ENCODE peak calls at places on chromosomes 12 and 14, in eight cellular contexts. L, A, X, T, C, N, W and S are unnamed samples.

GRCh38 chr14:93105362-93105761 is 10.4 kb downstream of the ITPK1 start:
- DNase-seq in C (peak; percentile 69), X (peak; percentile 77), L (no peak), T (peak; percentile 39), N (no peak), A (no peak), W (no peak), S (no peak)

GRCh38 chr12:8899835-8900234 is 14.5 kb upstream of the PHC1 start:
- DNase-seq in A (no peak), T (no peak), C (no peak), W (no peak), L (no peak), X (no peak), N (no peak), S (no peak)

GRCh38 chr14:61701946-61702345 is 6.6 kb downstream of the HIF1A start:
- DNase-seq in N (no peak), A (no peak), L (no peak), C (no peak), T (no peak), W (no peak), X (no peak), S (no peak)

GRCh38 chr14:91897121-91897701 is 29.9 kb upstream of the TC2N start:
- DNase-seq in L (peak; percentile 33), W (peak; percentile 34), T (peak; percentile 29), A (no peak), X (no peak), C (peak; percentile 12), N (no peak), S (no peak)

GRCh38 chr12:116765271-116765670 is 27.2 kb downstream of the RNFT2 start:
- DNase-seq in W (no peak), T (no peak), N (no peak), C (no peak), X (no peak), L (no peak), A (no peak), S (no peak)

GRCh38 chr14:25150934-25151790 is 101.2 kb upstream of the STXBP6 start:
- DNase-seq in A (peak; percentile 42), W (peak; percentile 77), X (no peak), N (no peak), T (peak; percentile 46), L (peak; percentile 82), C (peak; percentile 54), S (peak; percentile 52)

GRCh38 chr14:45679852-45680251 is 426.9 kb upstream of the MIS18BP1 start:
- DNase-seq in C (peak; percentile 90), L (no peak), N (no peak), T (peak; percentile 88), A (no peak), W (peak; percentile 88), X (no peak), S (no peak)

GRCh38 chr14:25463475-25463874 is 413.5 kb upstream of the STXBP6 start:
- DNase-seq in C (no peak), T (no peak), N (no peak), A (no peak), L (no peak), X (no peak), W (no peak), S (no peak)

GRCh38 chr12:54759751-54760150 is 94.6 kb upstream of the MUCL1 start:
- DNase-seq in T (no peak), X (no peak), W (peak; percentile 41), N (no peak), A (peak; percentile 66), L (peak; percentile 87), C (peak; percentile 51), S (peak; percentile 16)

GRCh38 chr12:15778126-15778525 is 11.1 kb downstream of the EPS8 start:
- DNase-seq in X (no peak), T (no peak), A (no peak), C (peak; percentile 21), L (no peak), W (peak; percentile 34), N (no peak), S (no peak)

GRCh38 chr14:82766128-82766527 is 1232.5 kb upstream of the SEL1L start:
- DNase-seq in N (no peak), C (no peak), L (no peak), X (no peak), A (no peak), T (no peak), W (no peak), S (no peak)

GRCh38 chr12:113766880-113767878 is 198.9 kb downstream of the RBM19 start:
- DNase-seq in W (peak; percentile 83), N (peak; percentile 41), T (peak; percentile 49), C (peak; percentile 65), A (no peak), X (no peak), L (peak; percentile 25), S (no peak)

GRCh38 chr12:54495327-54495726 is 2.2 kb upstream of the NCKAP1L start:
- DNase-seq in C (no peak), A (no peak), X (no peak), L (no peak), W (no peak), N (no peak), T (no peak), S (no peak)

GRCh38 chr12:106136263-106136662 is 2.5 kb downstream of the NUAK1 start:
- DNase-seq in N (peak; percentile 74), X (peak; percentile 92), A (peak; percentile 91), L (peak; percentile 97), T (peak; percentile 70), W (peak; percentile 81), C (peak; percentile 81), S (peak; percentile 75)

DNA sequence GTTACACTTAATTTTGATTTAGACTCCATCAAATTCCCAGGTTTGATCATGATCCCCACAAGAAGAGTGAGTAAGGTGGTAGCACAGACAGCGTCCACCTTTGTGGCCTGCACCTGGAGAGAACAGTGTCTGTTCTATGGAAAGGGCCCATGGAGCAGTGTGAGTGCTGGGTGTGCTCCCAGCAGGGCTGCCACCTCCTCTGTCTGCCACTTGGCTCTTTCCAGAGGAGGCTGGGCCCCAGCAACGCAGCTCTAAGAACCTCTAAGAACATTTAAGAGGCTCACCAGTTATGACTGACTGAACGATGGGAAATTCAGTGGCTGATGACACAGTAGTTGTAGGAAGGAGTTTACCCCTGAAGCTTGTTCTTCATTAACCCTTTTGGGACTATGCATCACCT is 17.3 kb downstream of the VDR start:
- DNase-seq in N (no peak), W (no peak), X (no peak), L (no peak), A (no peak), C (no peak), T (no peak), S (no peak)
- TF ChIP-seq CTCF in N (no peak), W (no peak), X (no peak), L (no peak), A (no peak), C (no peak), T (no peak), S (no peak)

DNA sequence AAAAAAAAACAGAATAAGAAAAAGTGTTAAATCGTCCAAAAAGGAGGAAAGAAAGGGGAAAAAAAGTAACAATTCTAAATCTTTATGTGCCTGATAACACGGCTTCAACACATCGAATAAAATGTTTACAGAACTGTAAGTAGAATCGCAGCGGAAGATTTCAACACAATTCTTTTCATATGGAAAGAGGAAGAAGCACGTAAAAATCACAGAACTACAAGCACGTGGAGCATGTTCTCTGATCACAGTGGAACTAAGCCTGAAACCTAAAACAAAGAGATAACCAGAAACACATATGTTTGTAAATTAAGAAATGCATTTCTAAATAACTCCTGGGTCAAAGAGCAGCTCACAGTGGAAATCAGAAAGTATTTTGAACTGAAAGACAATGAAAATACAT is 8.7 kb downstream of the CLEC7A start:
- DNase-seq in T (no peak), C (no peak), L (no peak), A (no peak), N (no peak), W (no peak), X (no peak), S (no peak)
- TF ChIP-seq CTCF in T (no peak), C (no peak), L (no peak), A (no peak), N (no peak), W (no peak), X (no peak), S (no peak)

GRCh38 chr12:12608557-12608957 is 3.1 kb upstream of the CREBL2 start:
- DNase-seq in C (no peak), X (peak; percentile 34), W (no peak), L (no peak), N (no peak), T (no peak), A (no peak), S (peak; percentile 55)
- TF ChIP-seq CTCF in C (peak; percentile 9), X (no peak), W (no peak), L (peak; percentile 9), N (no peak), T (peak; percentile 11), A (no peak), S (peak; percentile 65)

GRCh38 chr12:119547016-119547415 is 46.6 kb upstream of the TMEM233 start:
- DNase-seq in T (no peak), L (no peak), A (no peak), W (peak; percentile 12), C (no peak), X (no peak), N (no peak), S (no peak)
- TF ChIP-seq CTCF in T (no peak), L (no peak), A (no peak), W (no peak), C (no peak), X (no peak), N (no peak), S (no peak)

DNA sequence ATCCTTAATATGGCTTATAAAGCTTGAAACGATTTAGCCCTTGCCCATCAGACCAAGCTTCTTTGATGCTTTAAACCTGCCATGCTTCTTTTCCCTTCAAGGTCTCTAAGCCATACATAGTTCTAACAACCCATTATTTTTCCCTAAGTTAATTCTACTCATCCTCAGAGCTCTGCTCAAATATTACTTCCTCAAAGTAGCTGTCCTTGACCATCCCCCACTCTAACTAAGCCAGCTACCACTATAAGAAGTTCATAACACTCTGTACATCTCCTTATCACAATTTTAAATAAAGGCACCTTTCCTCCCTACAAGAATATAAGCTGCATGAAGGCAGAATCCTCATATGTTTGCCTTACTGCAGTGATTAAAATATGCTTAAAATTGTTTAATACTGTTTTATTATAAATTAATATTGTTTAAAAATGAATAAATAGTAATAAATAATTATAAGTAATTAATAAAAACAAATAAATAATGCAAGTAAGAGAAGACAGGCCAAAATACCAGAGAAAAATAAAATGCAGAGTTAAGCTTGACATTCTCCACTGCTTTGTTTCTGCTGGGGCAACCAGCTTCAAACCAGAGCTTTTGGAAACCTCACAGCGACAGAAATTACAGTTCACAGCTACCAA is 76.8 kb downstream of the NUMB start:
- DNase-seq in W (no peak), L (no peak), A (no peak), X (no peak), T (no peak), N (no peak), C (no peak), S (no peak)
- TF ChIP-seq CTCF in W (no peak), L (no peak), A (no peak), X (no peak), T (no peak), N (no peak), C (no peak), S (no peak)

GRCh38 chr12:22981711-22982110 is 356.7 kb downstream of the ETNK1 start:
- DNase-seq in L (peak; percentile 27), C (peak; percentile 40), W (peak; percentile 10), N (no peak), A (no peak), T (peak; percentile 27), X (no peak), S (no peak)
- TF ChIP-seq CTCF in L (no peak), C (peak; percentile 20), W (peak; percentile 23), N (peak; percentile 16), A (no peak), T (peak; percentile 43), X (no peak), S (no peak)